ENCODE peak calls at places on chromosomes 2 and 18, in five cellular contexts. O is trophoblast cell, C is IMR-90, U is H9, J is mesenchymal stem cell. S is an unnamed sample.

GRCh38 chr2:27717070-27717453 is 53.4 kb downstream of the SLC4A1AP start:
- DNase-seq in C (peak; percentile 42), O (peak; percentile 69), J (peak; percentile 46), U (no peak), S (no peak)

GRCh38 chr2:36461039-36461681 is 105.6 kb downstream of the CRIM1 start:
- DNase-seq in O (peak; percentile 81), U (no peak), J (peak; percentile 91), C (peak; percentile 96), S (peak; percentile 4)

GRCh38 chr2:71938108-71938507 is 209.6 kb downstream of the CYP26B1 start:
- DNase-seq in C (no peak), O (no peak), J (no peak), U (peak; percentile 8), S (no peak)

GRCh38 chr18:76795981-76796380 is 26.4 kb upstream of the ZNF236 start:
- DNase-seq in U (no peak), J (no peak), O (no peak), C (no peak), S (no peak)

GRCh38 chr2:29106980-29107388 is 8.2 kb upstream of the CLIP4 start:
- DNase-seq in C (peak; percentile 72), U (no peak), J (peak; percentile 83), O (no peak), S (no peak)

GRCh38 chr18:32576296-32576916 is 105.7 kb upstream of the GAREM1 start:
- DNase-seq in O (no peak), U (peak; percentile 46), J (peak; percentile 46), C (peak; percentile 5), S (peak; percentile 11)

GRCh38 chr2:204982303-204982702 is 437.0 kb downstream of the PARD3B start:
- DNase-seq in O (no peak), J (peak; percentile 24), C (peak; percentile 12), U (peak; percentile 36), S (no peak)

GRCh38 chr2:20585351-20585709 is 65.6 kb downstream of the HS1BP3 start:
- DNase-seq in C (no peak), U (no peak), O (peak; percentile 14), J (no peak), S (no peak)

DNA sequence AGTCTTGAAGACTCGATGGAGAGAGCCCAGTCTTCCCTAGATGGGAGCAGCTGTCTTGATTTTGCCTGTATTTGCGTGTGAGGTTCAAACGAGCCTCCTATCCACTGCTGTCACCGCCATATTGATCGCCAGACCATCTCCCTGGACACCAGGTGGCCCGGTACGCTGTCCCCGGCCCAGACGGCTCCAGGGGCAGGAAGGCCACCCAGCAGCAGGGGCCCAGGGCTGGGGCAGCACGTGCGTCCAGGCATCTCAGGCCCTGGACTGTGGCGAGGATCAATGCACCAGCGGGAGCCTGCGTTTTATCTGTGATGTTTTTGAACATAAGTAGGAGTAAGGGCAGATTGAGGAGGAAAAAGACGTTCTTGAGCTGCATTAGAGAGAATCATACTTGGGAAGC is 711.4 kb upstream of the SALL3 start:
- DNase-seq in O (no peak), J (no peak), U (no peak), C (no peak), S (no peak)
- H3K23ac ChIP-seq in O (no peak overlapping the region), J (no peak overlapping the region), U (no peak overlapping the region), C (no peak overlapping the region), S (no peak overlapping the region)

GRCh38 chr18:7600528-7601248 is 33.6 kb downstream of the PTPRM start:
- DNase-seq in C (no peak), U (no peak), O (no peak), J (no peak), S (no peak)
- H4K8ac ChIP-seq in C (no peak overlapping the region), U (no peak overlapping the region), O (no peak overlapping the region), J (no peak overlapping the region), S (no peak overlapping the region)

GRCh38 chr2:30237346-30238142 is 6.2 kb downstream of the LBH start:
- DNase-seq in C (no peak), O (no peak), J (no peak), U (peak; percentile 17), S (no peak)
- H3K23ac ChIP-seq in C (peak overlapping the region; percentile 74), O (no peak overlapping the region), J (no peak overlapping the region), U (no peak overlapping the region), S (no peak overlapping the region)

GRCh38 chr18:45837283-45838070 is 12.0 kb downstream of the SIGLEC15 start:
- DNase-seq in O (peak; percentile 85), U (peak; percentile 81), J (peak; percentile 67), C (no peak), S (peak; percentile 43)
- H4K8ac ChIP-seq in O (no peak overlapping the region), U (no peak overlapping the region), J (peak overlapping the region; percentile 89), C (peak overlapping the region; percentile 83), S (no peak overlapping the region)

GRCh38 chr2:161172901-161173540 is 12.8 kb downstream of the TANK start:
- DNase-seq in O (peak; percentile 22), C (no peak), U (no peak), J (no peak), S (no peak)
- H3K23ac ChIP-seq in O (no peak overlapping the region), C (no peak overlapping the region), U (no peak overlapping the region), J (no peak overlapping the region), S (no peak overlapping the region)

DNA sequence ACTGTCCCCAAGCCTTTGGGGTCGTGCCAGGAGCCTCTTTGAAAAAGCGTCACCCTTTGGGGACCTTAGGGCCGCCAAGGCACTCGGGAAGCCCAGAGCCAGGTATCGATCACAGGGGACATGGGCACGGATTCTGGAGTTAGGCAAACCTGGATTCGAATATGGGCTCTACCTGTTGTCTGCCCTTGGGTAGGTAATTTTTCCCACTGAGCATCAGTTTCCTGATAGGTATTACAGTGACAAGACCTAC is 9.3 kb downstream of the TMEM198 start:
- DNase-seq in J (no peak), C (no peak), U (no peak), O (no peak), S (no peak)
- H4K8ac ChIP-seq in J (no peak overlapping the region), C (no peak overlapping the region), U (no peak overlapping the region), O (no peak overlapping the region), S (no peak overlapping the region)

GRCh38 chr2:219001100-219001576 is 7.9 kb upstream of the CRYBA2 start:
- DNase-seq in U (no peak), C (no peak), J (no peak), O (peak; percentile 66), S (no peak)
- H3K23ac ChIP-seq in U (no peak overlapping the region), C (no peak overlapping the region), J (no peak overlapping the region), O (no peak overlapping the region), S (peak overlapping the region; percentile 99)

GRCh38 chr18:13888317-13888716 is 27.0 kb downstream of the MC2R start:
- DNase-seq in U (no peak), J (no peak), C (no peak), O (no peak), S (no peak)

GRCh38 chr18:13879937-13880336 is 35.4 kb downstream of the MC2R start:
- DNase-seq in O (no peak), C (no peak), U (no peak), J (no peak), S (no peak)

GRCh38 chr18:13889661-13890060 is 25.7 kb downstream of the MC2R start:
- DNase-seq in U (no peak), C (no peak), O (no peak), J (no peak), S (no peak)

GRCh38 chr18:13879492-13879891 is 35.8 kb downstream of the MC2R start:
- DNase-seq in J (no peak), C (no peak), O (no peak), U (no peak), S (no peak)

GRCh38 chr18:13885009-13885408 is 30.3 kb downstream of the MC2R start:
- DNase-seq in C (no peak), J (no peak), U (no peak), O (no peak), S (no peak)
- H4K8ac ChIP-seq in C (no peak overlapping the region), J (no peak overlapping the region), U (no peak overlapping the region), O (no peak overlapping the region), S (no peak overlapping the region)

GRCh38 chr2:96876036-96876810 is 6.3 kb upstream of the SEMA4C start:
- DNase-seq in C (peak; percentile 62), U (peak; percentile 53), J (peak; percentile 25), O (peak; percentile 31), S (no peak)
- H3K23ac ChIP-seq in C (no peak overlapping the region), U (no peak overlapping the region), J (no peak overlapping the region), O (no peak overlapping the region), S (no peak overlapping the region)